ENCODE peak calls at places on chromosome 5, in six cellular contexts. X is lower lobe of right lung, W is neural progenitor cell, D is fibroblast of lung, B is brain microvascular endothelial cell, I is HCT116. O is an unnamed sample.

GRCh38 chr5:56247596-56247995 is 14.5 kb upstream of the ANKRD55 start:
- DNase-seq in X (no peak), W (no peak), D (peak; percentile 55), B (peak; percentile 18), I (no peak), O (no peak)

GRCh38 chr5:175478384-175479124 is at the start of gene SFXN1:
- DNase-seq in X (peak; percentile 80), W (peak; percentile 91), D (peak; percentile 69), B (peak; percentile 38), I (peak; percentile 56), O (no peak)

GRCh38 chr5:126100767-126101166 is 322.4 kb upstream of the GRAMD2B start:
- DNase-seq in X (no peak), W (peak; percentile 5), D (peak; percentile 11), B (no peak), I (peak; percentile 8), O (no peak)

GRCh38 chr5:95449460-95449859 is 58.3 kb downstream of the FAM81B start:
- DNase-seq in X (no peak), W (no peak), D (peak; percentile 12), B (no peak), I (no peak), O (no peak)

GRCh38 chr5:66888613-66889012 is 292.4 kb downstream of the MAST4 start:
- DNase-seq in X (no peak), W (no peak), D (no peak), B (no peak), I (no peak), O (no peak)

GRCh38 chr5:18968966-18969365 is 1019.0 kb downstream of the CDH18 start:
- DNase-seq in X (no peak), W (no peak), D (peak; percentile 2), B (no peak), I (no peak), O (no peak)

GRCh38 chr5:172862165-172862801 is 28.2 kb downstream of the ERGIC1 start:
- DNase-seq in X (no peak), W (no peak), D (peak; percentile 12), B (no peak), I (no peak), O (no peak)

GRCh38 chr5:44952376-44952775 is 143.6 kb downstream of the MRPS30 start:
- DNase-seq in X (no peak), W (peak; percentile 36), D (peak; percentile 20), B (peak; percentile 12), I (peak; percentile 51), O (no peak)

GRCh38 chr5:173963867-173964429 is 25.0 kb upstream of the C5orf47 start:
- DNase-seq in X (no peak), W (peak; percentile 69), D (peak; percentile 82), B (no peak), I (no peak), O (no peak)

GRCh38 chr5:145350501-145350900 is 484.6 kb downstream of the PRELID2 start:
- DNase-seq in X (no peak), W (no peak), D (peak; percentile 92), B (peak; percentile 85), I (no peak), O (peak; percentile 34)

GRCh38 chr5:38853753-38854470 is 8.1 kb downstream of the OSMR start:
- DNase-seq in X (no peak), W (no peak), D (peak; percentile 97), B (peak; percentile 90), I (peak; percentile 51), O (peak; percentile 71)

DNA sequence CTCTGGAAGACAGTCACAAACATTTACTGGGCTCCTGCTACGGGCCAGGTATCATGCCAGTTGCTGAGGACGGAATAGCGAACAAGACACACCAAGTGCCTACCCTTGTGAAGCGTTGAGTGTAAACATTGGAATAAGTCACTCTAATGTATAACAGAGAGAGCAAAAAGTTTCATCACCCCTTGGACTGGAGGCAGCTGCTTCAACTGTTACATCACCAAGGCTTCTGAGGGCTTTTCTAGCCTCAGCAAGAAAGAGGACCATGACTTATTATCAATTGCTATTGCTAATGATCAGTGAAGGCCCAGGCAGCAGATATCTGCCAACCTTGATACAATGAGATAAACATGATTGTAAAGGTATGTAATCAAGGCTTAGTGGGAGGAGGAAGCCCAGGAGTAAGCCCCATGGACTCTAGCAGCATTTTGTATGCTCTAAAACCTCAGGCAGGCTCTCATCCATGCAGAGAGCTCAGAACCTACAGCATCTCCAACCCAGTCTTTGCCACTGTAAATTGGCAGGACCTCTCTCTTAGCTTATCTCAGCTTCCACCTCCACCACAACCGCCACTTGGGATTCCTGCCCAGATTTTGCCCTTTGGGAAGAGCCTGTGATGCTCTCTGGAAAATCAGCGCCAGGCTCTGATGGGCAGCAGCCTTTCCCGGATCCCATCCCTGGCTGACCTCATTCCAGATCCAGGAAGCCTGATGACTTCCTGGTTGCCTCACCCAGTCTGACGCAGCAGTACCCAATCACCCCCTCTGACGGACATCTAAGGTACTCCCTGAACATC is 54.5 kb downstream of the ADAM19 start:
- DNase-seq in X (no peak), W (no peak), D (peak; percentile 81), B (no peak), I (no peak), O (no peak)
- TF ChIP-seq CTCF in X (peak; percentile 16), W (no peak), D (peak; percentile 21), B (peak; percentile 46), I (no peak), O (no peak)

DNA sequence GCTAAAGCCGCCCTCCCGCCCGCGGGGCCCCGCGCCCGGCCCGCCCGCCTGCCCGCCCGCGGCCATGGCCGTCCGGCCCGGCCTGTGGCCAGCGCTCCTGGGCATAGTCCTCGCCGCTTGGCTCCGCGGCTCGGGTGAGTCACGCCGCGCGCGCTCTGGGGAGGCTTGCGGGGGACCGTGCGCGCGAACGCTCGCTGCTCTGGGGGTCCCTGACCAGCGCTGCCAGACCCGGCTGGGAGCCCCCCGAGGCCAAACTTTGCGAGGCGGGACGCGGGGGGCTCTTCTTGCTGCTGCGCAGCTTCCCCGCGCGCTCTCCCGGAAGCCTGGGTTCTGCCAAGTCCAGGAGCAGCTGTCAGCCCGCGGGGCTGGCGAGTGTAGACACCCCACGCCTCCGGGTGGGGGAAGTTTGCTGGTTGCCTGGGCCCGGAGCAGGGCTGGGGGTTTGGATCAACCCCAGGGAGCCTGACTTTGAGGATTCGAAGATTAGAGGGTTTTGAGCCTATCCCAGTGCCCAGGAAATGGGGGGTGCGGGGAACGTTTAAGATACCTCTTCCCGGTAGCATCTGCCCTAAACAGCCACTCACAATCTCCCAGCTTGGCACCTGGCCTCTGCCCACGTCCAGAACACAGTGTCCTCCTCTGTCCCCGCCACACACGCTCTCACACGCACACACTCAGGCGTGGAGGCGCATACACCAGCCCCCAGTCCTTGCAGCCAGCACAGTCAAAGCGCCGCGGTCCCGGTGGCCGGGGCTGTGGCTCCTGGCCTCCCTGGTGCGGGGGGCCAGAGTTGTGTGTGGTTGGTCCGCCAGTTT is 535 bp downstream of the UNC5A start:
- DNase-seq in X (no peak), W (no peak), D (peak; percentile 39), B (no peak), I (no peak), O (no peak)
- H3K4me3 ChIP-seq in X (no peak overlapping the region), W (peak overlapping the region; percentile 59), D (no peak overlapping the region), B (peak overlapping the region; percentile 24), I (peak overlapping the region; percentile 62), O (peak overlapping the region; percentile 43)

GRCh38 chr5:134662971-134663370 is 14.4 kb downstream of the SEC24A start:
- DNase-seq in X (no peak), W (no peak), D (no peak), B (no peak), I (no peak), O (no peak)

GRCh38 chr5:134659456-134659855 is 10.9 kb downstream of the SEC24A start:
- DNase-seq in X (no peak), W (no peak), D (no peak), B (no peak), I (no peak), O (no peak)

GRCh38 chr5:134659922-134660321 is 11.3 kb downstream of the SEC24A start:
- DNase-seq in X (no peak), W (no peak), D (no peak), B (no peak), I (no peak), O (no peak)

GRCh38 chr5:134664448-134664847 is 15.9 kb downstream of the SEC24A start:
- DNase-seq in X (no peak), W (no peak), D (no peak), B (no peak), I (no peak), O (no peak)
- H3K36me3 ChIP-seq in X (peaks cover 78% of the 10 kb centered on the region), W (peaks cover 3% of the 10 kb centered on the region), D (peaks cover 4% of the 10 kb centered on the region), B (peaks cover 44% of the 10 kb centered on the region), I (peaks cover 11% of the 10 kb centered on the region), O (peaks cover 2% of the 10 kb centered on the region)

GRCh38 chr5:120327180-120327579 is 136.9 kb upstream of the PRR16 start:
- DNase-seq in X (no peak), W (no peak), D (peak; percentile 6), B (no peak), I (no peak), O (no peak)
- TF ChIP-seq CTCF in X (no peak), W (no peak), D (no peak), B (peak; percentile 20), I (no peak), O (no peak)